ENCODE peak calls at places on chromosomes 7 and 10, in seven cellular contexts. U is esophagus squamous epithelium, Y is fibroblast of lung, E is PC-9, O is cardiac muscle cell, W is psoas muscle, T is NT2/D1. C is an unnamed sample. For H3K9me3 and H3K36me3, the result is how much of the 10 kb centered on the place peaks cover.

GRCh38 chr7:43585521-43585920 is 2.6 kb downstream of the STK17A start:
- DNase-seq in U (no peak), Y (peak), E (no peak), O (peak), W (no peak), T (no peak), C (no peak)

GRCh38 chr7:76244781-76245391 is 43.2 kb downstream of the SRRM3 start:
- DNase-seq in U (no peak), Y (no peak), E (no peak), O (no peak), W (no peak), T (no peak), C (no peak)

GRCh38 chr7:22782616-22783232 is 39.9 kb downstream of the TOMM7 start:
- DNase-seq in U (no peak), Y (peak), E (peak), O (peak), W (peak), T (peak), C (peak)

GRCh38 chr10:3886666-3887251 is 101.8 kb upstream of the KLF6 start:
- DNase-seq in U (no peak), Y (peak), E (peak), O (peak), W (peak), T (no peak), C (no peak)

GRCh38 chr7:159092701-159093121 is 52.0 kb downstream of the VIPR2 start:
- DNase-seq in U (no peak), Y (no peak), E (no peak), O (no peak), W (no peak), T (no peak), C (no peak)

GRCh38 chr10:100766693-100767427 is 21.5 kb downstream of the PAX2 start:
- DNase-seq in U (no peak), Y (no peak), E (no peak), O (no peak), W (no peak), T (no peak), C (no peak)

GRCh38 chr7:80563561-80564327 is 51.9 kb upstream of the GNAT3 start:
- DNase-seq in U (no peak), Y (no peak), E (peak), O (no peak), W (no peak), T (no peak), C (no peak)

GRCh38 chr7:42107484-42107883 is 129.5 kb downstream of the GLI3 start:
- DNase-seq in U (no peak), Y (peak), E (no peak), O (peak), W (no peak), T (peak), C (no peak)

GRCh38 chr10:114304017-114304565 is 65.0 kb downstream of the VWA2 start:
- DNase-seq in U (no peak), Y (peak), E (peak), O (peak), W (peak), T (peak), C (peak)

GRCh38 chr7:30348083-30348560 is 63.7 kb downstream of the ZNRF2 start:
- DNase-seq in U (no peak), Y (peak), E (peak), O (peak), W (no peak), T (peak), C (no peak)

GRCh38 chr7:156818133-156818532 is 74.8 kb downstream of the LMBR1 start:
- DNase-seq in U (no peak), Y (no peak), E (no peak), O (no peak), W (no peak), T (no peak), C (no peak)

GRCh38 chr10:1526427-1527055 is 210.8 kb downstream of the ADARB2 start:
- DNase-seq in U (no peak), Y (no peak), E (no peak), O (no peak), W (no peak), T (no peak), C (no peak)

GRCh38 chr7:157494506-157495176 is 157.8 kb downstream of the DNAJB6 start:
- DNase-seq in U (no peak), Y (no peak), E (no peak), O (no peak), W (no peak), T (no peak), C (no peak)

GRCh38 chr7:130485734-130486113 is 6.2 kb upstream of the MEST start:
- DNase-seq in U (no peak), Y (no peak), E (no peak), O (no peak), W (no peak), T (no peak), C (no peak)
- H3K9me3 ChIP-seq in U (under half), Y (under half), E (under half), O (under half), W (under half), T (under half), C (under half)

DNA sequence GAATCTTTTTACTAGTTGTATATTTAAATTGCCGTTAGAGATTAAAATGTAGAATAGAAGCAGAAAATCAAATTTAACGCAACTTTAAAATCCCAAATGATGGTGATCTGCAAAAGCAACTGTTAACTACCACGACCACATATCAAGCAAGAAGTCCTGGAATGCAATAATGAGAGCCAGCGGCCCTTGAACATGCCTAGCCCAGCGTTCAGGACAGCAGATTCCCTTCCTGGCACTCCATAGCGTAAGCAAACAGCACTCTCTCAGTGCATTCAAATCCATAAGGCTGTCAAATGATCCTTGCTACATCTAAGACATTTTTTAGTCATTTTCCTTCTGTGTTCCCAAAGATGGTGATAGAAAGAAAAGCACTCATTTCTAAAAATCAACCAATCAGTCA is 48.2 kb downstream of the CHST15 start:
- DNase-seq in U (no peak), Y (no peak), E (no peak), O (no peak), W (no peak), T (no peak), C (no peak)
- H3K36me3 ChIP-seq in U (under half), Y (under half), E (under half), O (under half), W (under half), T (under half), C (under half)

GRCh38 chr10:130761896-130762295 is 549.6 kb downstream of the TCERG1L start:
- DNase-seq in U (no peak), Y (no peak), E (no peak), O (no peak), W (no peak), T (no peak), C (no peak)
- H3K9me3 ChIP-seq in U (under half), Y (under half), E (under half), O (under half), W (under half), T (under half), C (under half)

DNA sequence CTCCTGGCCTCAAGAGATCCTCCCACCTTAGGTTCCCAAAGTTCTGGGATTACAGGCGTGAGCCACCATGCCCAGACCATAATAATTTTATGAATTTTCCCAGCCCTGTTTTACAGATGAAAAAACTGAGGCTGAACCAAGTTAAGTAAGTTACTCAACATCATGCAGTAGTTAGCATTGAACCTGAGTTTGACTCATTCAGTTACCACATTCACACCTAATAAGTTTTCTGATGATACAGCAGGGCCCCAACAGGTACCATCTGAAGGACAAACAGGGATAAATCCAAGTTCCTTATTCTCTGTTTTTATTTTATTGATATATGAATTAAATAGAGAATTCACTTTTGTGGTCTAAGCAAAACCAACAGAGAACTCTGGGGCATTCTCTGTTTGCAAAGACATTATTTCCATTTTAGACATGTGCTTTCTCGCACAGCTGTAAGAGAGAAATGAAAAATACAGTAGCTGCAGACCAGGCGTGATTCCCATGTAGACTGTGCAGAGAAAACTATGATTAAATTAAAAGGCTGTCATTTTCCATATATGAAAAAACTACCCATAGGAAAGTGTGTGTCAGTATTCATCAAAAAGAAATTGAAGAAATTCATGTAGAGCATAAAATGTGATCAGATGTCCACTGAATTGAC is 26.6 kb downstream of the APBB1IP start:
- DNase-seq in U (no peak), Y (no peak), E (no peak), O (no peak), W (no peak), T (no peak), C (no peak)
- H3K36me3 ChIP-seq in U (under half), Y (under half), E (under half), O (under half), W (under half), T (under half), C (under half)

GRCh38 chr7:46424934-46425333 is 503.9 kb upstream of the IGFBP3 start:
- DNase-seq in U (no peak), Y (peak), E (no peak), O (peak), W (no peak), T (no peak), C (no peak)
- H3K9me3 ChIP-seq in U (under half), Y (under half), E (under half), O (under half), W (under half), T (under half), C (under half)

GRCh38 chr7:28708033-28708451 is 250.1 kb downstream of the TRIL start:
- DNase-seq in U (no peak), Y (peak), E (no peak), O (peak), W (peak), T (no peak), C (no peak)
- H3K36me3 ChIP-seq in U (under half), Y (under half), E (under half), O (under half), W (under half), T (under half), C (under half)

DNA sequence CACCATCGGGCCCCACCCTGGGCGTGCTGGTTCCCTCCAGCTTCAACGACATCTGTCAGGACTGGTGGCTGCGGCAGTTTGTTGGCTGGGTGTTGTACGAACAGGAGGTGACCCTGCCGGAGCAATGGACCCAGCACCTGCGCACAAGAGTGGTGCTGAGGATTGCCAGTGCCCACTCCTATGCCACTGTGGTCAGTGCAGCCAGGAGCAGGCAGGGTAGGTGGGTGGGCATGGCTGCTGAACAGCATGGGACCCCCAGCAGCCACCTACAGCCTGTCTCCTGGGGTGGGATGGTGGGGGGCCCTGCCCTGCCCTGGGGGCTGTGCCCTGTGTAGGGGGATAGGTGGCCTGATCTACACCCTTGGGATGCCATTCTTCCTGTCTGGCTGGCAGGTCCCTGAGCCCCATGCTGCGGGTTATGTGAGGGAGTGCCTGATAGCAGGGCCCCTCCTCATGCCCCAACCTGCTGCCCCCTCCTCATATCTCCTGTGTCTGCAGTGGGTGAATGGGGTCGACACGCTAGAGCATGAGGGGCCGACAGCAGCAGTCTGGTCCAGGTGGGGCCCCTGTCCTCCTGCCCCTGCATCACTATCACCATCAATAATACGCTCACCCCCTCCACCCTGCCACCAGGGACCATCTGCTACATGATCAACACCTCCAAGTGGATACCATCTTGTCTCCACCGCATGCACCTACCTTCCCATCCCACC is 56.9 kb downstream of the ZNF727 start:
- DNase-seq in U (no peak), Y (no peak), E (no peak), O (no peak), W (no peak), T (no peak), C (no peak)
- H3K9me3 ChIP-seq in U (half or more), Y (under half), E (under half), O (under half), W (under half), T (under half), C (under half)

GRCh38 chr10:49606981-49607535 is 3.1 kb upstream of the SLC18A3 start:
- DNase-seq in U (no peak), Y (peak), E (peak), O (peak), W (peak), T (peak), C (peak)
- H3K36me3 ChIP-seq in U (under half), Y (under half), E (under half), O (under half), W (under half), T (under half), C (under half)

C was measured in left ventricle myocardium inferior.